ENCODE peak calls at places on chromosomes 4 and X, in eight cellular contexts. B is KBM-7; T is breast epithelium; E is DMS153; X is M059J; N is head of caudate nucleus; L is nucleus accumbens; K is activated CD8-positive, alpha-beta T cell treated with anti-CD3 and anti-CD28 coated beads, Interleukin-2, amount 10 ng/mL, durations not matched to agents 7 days and 5 days. V is an unnamed sample.

GRCh38 chrX:67546496-67547423 is 2.9 kb downstream of the AR start:
- DNase-seq in B (peak), T (no peak), E (no peak), X (no peak), N (no peak), L (no peak), K (no peak), V (no peak)

GRCh38 chr4:124061413-124061812 is 651.1 kb downstream of the ANKRD50 start:
- DNase-seq in B (no peak), T (no peak), E (no peak), X (peak), N (no peak), L (no peak), K (no peak), V (no peak)

GRCh38 chr4:15001825-15002658 is at the start of gene CPEB2:
- DNase-seq in B (peak), T (peak), E (peak), X (peak), N (peak), L (peak), K (peak), V (peak)

GRCh38 chrX:102712967-102713677 is 874 bp downstream of the GPRASP2 start:
- DNase-seq in B (peak), T (peak), E (peak), X (peak), N (peak), L (peak), K (no peak), V (no peak)

GRCh38 chr4:142369141-142369540 is 477.0 kb downstream of the INPP4B start:
- DNase-seq in B (no peak), T (no peak), E (no peak), X (peak), N (no peak), L (no peak), K (no peak), V (no peak)

GRCh38 chr4:94678896-94679295 is 78.9 kb upstream of the BMPR1B start:
- DNase-seq in B (no peak), T (no peak), E (no peak), X (peak), N (no peak), L (no peak), K (no peak), V (no peak)

GRCh38 chr4:35125995-35126712 is 1118.2 kb downstream of the ARAP2 start:
- DNase-seq in B (no peak), T (no peak), E (peak), X (no peak), N (no peak), L (no peak), K (no peak), V (no peak)

GRCh38 chr4:140884431-140885058 is 128.4 kb upstream of the TBC1D9 start:
- DNase-seq in B (peak), T (no peak), E (peak), X (peak), N (peak), L (no peak), K (peak), V (no peak)

GRCh38 chr4:54837576-54838140 is 179.9 kb downstream of the KIT start:
- DNase-seq in B (no peak), T (peak), E (no peak), X (peak), N (no peak), L (no peak), K (no peak), V (no peak)

GRCh38 chrX:100404851-100405250 is 5.2 kb downstream of the PCDH19 start:
- DNase-seq in B (no peak), T (no peak), E (no peak), X (no peak), N (no peak), L (no peak), K (no peak), V (no peak)